ENCODE peak calls at places on chromosomes 1 and 21, in seven cellular contexts. One of them, this sample, is unnamed.

GRCh38 chr1:223297800-223298199 is 66.2 kb downstream of the SUSD4 start:
- DNase-seq in K562: no peak
- DNase-seq in endothelial cell of umbilical vein: no peak
- DNase-seq in NB4: no peak
- DNase-seq in WTC11: no peak
- DNase-seq in HCT116: no peak
- DNase-seq in GM12878: no peak
- DNase-seq in this sample: no peak

GRCh38 chr1:38312753-38313152 is 266.2 kb upstream of the POU3F1 start:
- DNase-seq in K562: no peak
- DNase-seq in WTC11: no peak
- DNase-seq in NB4: no peak
- DNase-seq in GM12878: no peak
- DNase-seq in HCT116: no peak
- DNase-seq in endothelial cell of umbilical vein: no peak
- DNase-seq in this sample: no peak

GRCh38 chr21:16532841-16533240 is 803.1 kb downstream of the USP25 start:
- DNase-seq in HCT116: no peak
- DNase-seq in WTC11: no peak
- DNase-seq in NB4: no peak
- DNase-seq in endothelial cell of umbilical vein: peak
- DNase-seq in K562: no peak
- DNase-seq in GM12878: no peak
- DNase-seq in this sample: no peak

GRCh38 chr1:243950166-243950565 is 100.1 kb upstream of the AKT3 start:
- DNase-seq in NB4: no peak
- DNase-seq in HCT116: no peak
- DNase-seq in GM12878: no peak
- DNase-seq in endothelial cell of umbilical vein: no peak
- DNase-seq in WTC11: no peak
- DNase-seq in K562: no peak
- DNase-seq in this sample: peak

GRCh38 chr1:44602675-44603610 is 71.3 kb downstream of the TMEM53 start:
- DNase-seq in endothelial cell of umbilical vein: no peak
- DNase-seq in NB4: no peak
- DNase-seq in WTC11: no peak
- DNase-seq in GM12878: no peak
- DNase-seq in K562: no peak
- DNase-seq in HCT116: no peak
- DNase-seq in this sample: no peak

GRCh38 chr21:33259995-33260394 is 6.2 kb upstream of the IL10RB start:
- DNase-seq in HCT116: no peak
- DNase-seq in GM12878: no peak
- DNase-seq in WTC11: no peak
- DNase-seq in K562: no peak
- DNase-seq in NB4: peak
- DNase-seq in endothelial cell of umbilical vein: no peak
- DNase-seq in this sample: no peak

GRCh38 chr21:36425286-36425685 is 40.1 kb downstream of the CHAF1B start:
- DNase-seq in HCT116: no peak
- DNase-seq in NB4: no peak
- DNase-seq in endothelial cell of umbilical vein: no peak
- DNase-seq in WTC11: no peak
- DNase-seq in K562: no peak
- DNase-seq in GM12878: no peak
- DNase-seq in this sample: no peak

GRCh38 chr21:43921979-43922945 is 57.2 kb downstream of the AGPAT3 start:
- DNase-seq in K562: peak
- DNase-seq in HCT116: no peak
- DNase-seq in GM12878: peak
- DNase-seq in NB4: peak
- DNase-seq in endothelial cell of umbilical vein: no peak
- DNase-seq in WTC11: no peak
- DNase-seq in this sample: no peak

GRCh38 chr1:151639466-151639865 is 27.6 kb downstream of the SNX27 start:
- DNase-seq in WTC11: no peak
- DNase-seq in K562: no peak
- DNase-seq in NB4: no peak
- DNase-seq in GM12878: peak
- DNase-seq in endothelial cell of umbilical vein: peak
- DNase-seq in HCT116: no peak
- DNase-seq in this sample: peak

GRCh38 chr1:2414297-2414958 is 2.1 kb upstream of the PEX10 start:
- DNase-seq in GM12878: peak
- DNase-seq in K562: peak
- DNase-seq in WTC11: peak
- DNase-seq in NB4: peak
- DNase-seq in endothelial cell of umbilical vein: peak
- DNase-seq in HCT116: no peak
- DNase-seq in this sample: peak

GRCh38 chr1:48182441-48182840 is 40.1 kb upstream of the SLC5A9 start:
- DNase-seq in K562: no peak
- DNase-seq in GM12878: peak
- DNase-seq in WTC11: no peak
- DNase-seq in NB4: no peak
- DNase-seq in endothelial cell of umbilical vein: no peak
- DNase-seq in HCT116: no peak
- DNase-seq in this sample: no peak

GRCh38 chr1:112057736-112058135 is 68.3 kb upstream of the KCND3 start:
- DNase-seq in HCT116: no peak
- DNase-seq in WTC11: no peak
- DNase-seq in endothelial cell of umbilical vein: no peak
- DNase-seq in K562: no peak
- DNase-seq in NB4: no peak
- DNase-seq in GM12878: no peak
- DNase-seq in this sample: no peak

GRCh38 chr1:154955039-154955717 is 721 bp downstream of the PBXIP1 start:
- DNase-seq in K562: peak
- DNase-seq in endothelial cell of umbilical vein: peak
- DNase-seq in NB4: peak
- DNase-seq in HCT116: no peak
- DNase-seq in WTC11: peak
- DNase-seq in GM12878: no peak
- DNase-seq in this sample: peak

GRCh38 chr1:1132928-1133750 is 17.2 kb upstream of the C1orf159 start:
- DNase-seq in NB4: no peak
- DNase-seq in endothelial cell of umbilical vein: no peak
- DNase-seq in GM12878: no peak
- DNase-seq in HCT116: no peak
- DNase-seq in WTC11: no peak
- DNase-seq in K562: no peak
- DNase-seq in this sample: no peak

GRCh38 chr1:55054396-55054795 is 15.0 kb downstream of the PCSK9 start:
- DNase-seq in GM12878: no peak
- DNase-seq in endothelial cell of umbilical vein: no peak
- DNase-seq in HCT116: no peak
- DNase-seq in K562: no peak
- DNase-seq in WTC11: no peak
- DNase-seq in NB4: no peak
- DNase-seq in this sample: no peak

GRCh38 chr1:74463301-74463988 is 49.0 kb downstream of the LRRC53 start:
- DNase-seq in GM12878: peak
- DNase-seq in HCT116: no peak
- DNase-seq in WTC11: no peak
- DNase-seq in K562: no peak
- DNase-seq in endothelial cell of umbilical vein: no peak
- DNase-seq in NB4: no peak
- DNase-seq in this sample: no peak

GRCh38 chr21:17819878-17820232 is 699 bp upstream of the C21orf91 start:
- DNase-seq in WTC11: no peak
- DNase-seq in GM12878: no peak
- DNase-seq in NB4: no peak
- DNase-seq in K562: peak
- DNase-seq in endothelial cell of umbilical vein: no peak
- DNase-seq in HCT116: no peak
- DNase-seq in this sample: no peak

GRCh38 chr1:31568895-31569655 is 7.2 kb upstream of the TINAGL1 start:
- DNase-seq in HCT116: no peak
- DNase-seq in K562: no peak
- DNase-seq in WTC11: no peak
- DNase-seq in GM12878: no peak
- DNase-seq in endothelial cell of umbilical vein: no peak
- DNase-seq in NB4: no peak
- DNase-seq in this sample: no peak

GRCh38 chr1:110203021-110203661 is 7.0 kb upstream of the KCNC4 start:
- DNase-seq in GM12878: peak
- DNase-seq in NB4: peak
- DNase-seq in K562: peak
- DNase-seq in endothelial cell of umbilical vein: peak
- DNase-seq in WTC11: peak
- DNase-seq in HCT116: peak
- DNase-seq in this sample: peak

GRCh38 chr1:219413523-219413922 is 199.4 kb downstream of the ZC3H11B start:
- DNase-seq in NB4: no peak
- DNase-seq in endothelial cell of umbilical vein: no peak
- DNase-seq in K562: no peak
- DNase-seq in WTC11: no peak
- DNase-seq in HCT116: no peak
- DNase-seq in GM12878: no peak
- DNase-seq in this sample: no peak

GRCh38 chr1:115654663-115655306 is 13.0 kb downstream of the VANGL1 start:
- DNase-seq in endothelial cell of umbilical vein: peak
- DNase-seq in K562: no peak
- DNase-seq in GM12878: no peak
- DNase-seq in NB4: peak
- DNase-seq in HCT116: no peak
- DNase-seq in WTC11: no peak
- DNase-seq in this sample: no peak

GRCh38 chr1:97093742-97094141 is 372.2 kb downstream of the PTBP2 start:
- DNase-seq in WTC11: no peak
- DNase-seq in NB4: no peak
- DNase-seq in K562: no peak
- DNase-seq in GM12878: no peak
- DNase-seq in endothelial cell of umbilical vein: peak
- DNase-seq in HCT116: no peak
- DNase-seq in this sample: no peak

GRCh38 chr1:108695515-108695914 is 3.4 kb downstream of the PRPF38B start:
- DNase-seq in WTC11: no peak
- DNase-seq in NB4: no peak
- DNase-seq in K562: no peak
- DNase-seq in GM12878: no peak
- DNase-seq in endothelial cell of umbilical vein: no peak
- DNase-seq in HCT116: no peak
- DNase-seq in this sample: no peak

GRCh38 chr1:189496768-189497167 is 980.9 kb downstream of the BRINP3 start:
- DNase-seq in WTC11: no peak
- DNase-seq in K562: no peak
- DNase-seq in NB4: no peak
- DNase-seq in GM12878: no peak
- DNase-seq in endothelial cell of umbilical vein: no peak
- DNase-seq in HCT116: no peak
- DNase-seq in this sample: no peak

GRCh38 chr1:22972760-22973159 is at the start of gene LACTBL1:
- DNase-seq in endothelial cell of umbilical vein: no peak
- DNase-seq in K562: no peak
- DNase-seq in NB4: no peak
- DNase-seq in WTC11: no peak
- DNase-seq in HCT116: no peak
- DNase-seq in GM12878: no peak
- DNase-seq in this sample: no peak

DNA sequence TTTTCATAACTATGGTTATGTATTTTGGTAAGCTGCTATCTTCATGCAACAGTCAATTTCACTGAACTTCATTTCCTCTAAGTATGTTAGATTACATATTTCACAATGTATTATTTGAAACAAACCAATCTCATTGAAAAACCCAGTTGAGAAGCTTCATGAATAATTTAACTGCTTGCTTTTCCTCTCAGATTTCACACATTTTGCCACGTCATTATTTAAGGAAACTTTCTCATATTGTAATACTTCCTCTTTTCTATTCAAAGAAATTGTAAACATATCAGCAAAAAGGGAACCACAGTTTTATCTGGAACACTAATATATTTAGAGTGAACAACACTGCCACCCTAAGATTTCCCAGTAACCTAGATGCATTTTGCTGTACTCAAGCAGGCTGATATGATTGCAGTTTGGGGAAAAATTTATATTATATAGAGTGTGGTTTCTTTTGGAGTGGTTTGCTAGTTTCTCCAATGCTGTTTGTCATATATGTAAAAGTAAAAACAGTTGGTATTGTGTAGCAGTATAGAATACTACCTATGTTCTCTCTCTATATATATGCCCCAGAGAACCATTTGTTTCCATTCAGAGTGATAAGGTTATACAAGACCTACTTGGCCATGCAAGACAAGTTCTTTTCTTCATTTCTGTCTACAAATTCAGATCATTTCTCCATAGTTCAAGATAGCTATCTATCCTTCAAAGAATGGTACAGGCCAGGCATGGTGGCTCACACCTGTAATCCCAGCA is 28.4 kb upstream of the AHCTF1 start:
- DNase-seq in WTC11: no peak
- DNase-seq in NB4: peak
- DNase-seq in HCT116: no peak
- DNase-seq in K562: no peak
- DNase-seq in endothelial cell of umbilical vein: peak
- DNase-seq in GM12878: peak
- DNase-seq in this sample: no peak
- TF ChIP-seq MAX in WTC11: no peak
- TF ChIP-seq MAX in NB4: no peak
- TF ChIP-seq MAX in HCT116: no peak
- TF ChIP-seq MAX in K562: no peak
- TF ChIP-seq MAX in endothelial cell of umbilical vein: no peak
- TF ChIP-seq MAX in GM12878: no peak
- TF ChIP-seq MAX in this sample: no peak

GRCh38 chr1:242731446-242731845 is 206.9 kb upstream of the PLD5 start:
- DNase-seq in K562: no peak
- DNase-seq in GM12878: no peak
- DNase-seq in HCT116: no peak
- DNase-seq in endothelial cell of umbilical vein: no peak
- DNase-seq in NB4: no peak
- DNase-seq in WTC11: no peak
- DNase-seq in this sample: no peak
- TF ChIP-seq MAX in K562: no peak
- TF ChIP-seq MAX in GM12878: no peak
- TF ChIP-seq MAX in HCT116: no peak
- TF ChIP-seq MAX in endothelial cell of umbilical vein: no peak
- TF ChIP-seq MAX in NB4: no peak
- TF ChIP-seq MAX in WTC11: no peak
- TF ChIP-seq MAX in this sample: no peak

GRCh38 chr1:86774305-86775304 is 70.2 kb downstream of the SH3GLB1 start:
- DNase-seq in WTC11: no peak
- DNase-seq in endothelial cell of umbilical vein: peak
- DNase-seq in GM12878: peak
- DNase-seq in K562: peak
- DNase-seq in NB4: peak
- DNase-seq in HCT116: peak
- DNase-seq in this sample: peak
- TF ChIP-seq MAX in WTC11: no peak
- TF ChIP-seq MAX in endothelial cell of umbilical vein: no peak
- TF ChIP-seq MAX in GM12878: no peak
- TF ChIP-seq MAX in K562: no peak
- TF ChIP-seq MAX in NB4: peak
- TF ChIP-seq MAX in HCT116: peak
- TF ChIP-seq MAX in this sample: no peak

DNA sequence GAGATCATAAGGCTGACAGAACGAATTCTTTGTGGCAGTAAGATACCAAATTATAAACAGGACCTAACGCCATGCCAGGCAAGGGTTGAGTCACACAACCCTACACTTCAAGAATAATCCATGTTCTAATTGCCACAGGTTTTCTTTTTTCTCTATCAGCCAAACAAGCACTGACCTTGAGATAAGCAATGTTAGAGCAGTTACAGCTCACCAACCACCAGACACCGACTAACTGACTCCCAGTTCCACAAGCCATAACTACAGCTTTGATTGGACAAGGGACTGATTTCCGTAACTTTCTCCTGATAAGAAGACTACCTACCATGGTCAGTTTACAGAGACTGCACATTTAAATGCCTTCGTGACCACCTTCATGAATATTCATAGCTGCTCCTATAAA is 149.6 kb downstream of the PTPRU start:
- DNase-seq in GM12878: no peak
- DNase-seq in NB4: no peak
- DNase-seq in WTC11: no peak
- DNase-seq in endothelial cell of umbilical vein: no peak
- DNase-seq in K562: no peak
- DNase-seq in HCT116: no peak
- DNase-seq in this sample: no peak
- TF ChIP-seq MAX in GM12878: no peak
- TF ChIP-seq MAX in NB4: no peak
- TF ChIP-seq MAX in WTC11: no peak
- TF ChIP-seq MAX in endothelial cell of umbilical vein: no peak
- TF ChIP-seq MAX in K562: no peak
- TF ChIP-seq MAX in HCT116: no peak
- TF ChIP-seq MAX in this sample: no peak

This sample was measured in A549.